ENCODE peak calls at places on chromosomes 16 and 17, in four cellular contexts. Q is heart right ventricle, W is ascending aorta, N is choroid plexus epithelial cell. U is an unnamed sample.
A peak's percentile ranks its signal among the peaks of the same experiment; 100 is the strongest.

GRCh38 chr16:20515580-20516179 is 60.5 kb downstream of the ACSM2B start:
- DNase-seq in Q (no peak), W (no peak), N (no peak), U (no peak)

GRCh38 chr16:85245307-85246172 is 133.3 kb upstream of the CIBAR2 start:
- DNase-seq in Q (peak; percentile 68), N (peak; percentile 84), W (peak; percentile 72), U (peak; percentile 56)

GRCh38 chr16:51149721-51150158 is 1.3 kb downstream of the SALL1 start:
- DNase-seq in Q (no peak), N (no peak), W (no peak), U (no peak)

GRCh38 chr17:40443196-40443987 is at the start of gene IGFBP4:
- DNase-seq in Q (peak; percentile 85), W (peak; percentile 88), N (peak; percentile 84), U (no peak)

GRCh38 chr17:7548585-7549400 is at the start of gene TNFSF12:
- DNase-seq in N (peak; percentile 11), Q (peak; percentile 83), W (peak; percentile 81), U (no peak)

GRCh38 chr17:55420776-55421178 is 858 bp downstream of the MMD start:
- DNase-seq in Q (peak; percentile 54), N (no peak), W (peak; percentile 72), U (no peak)

GRCh38 chr16:23255000-23255399 is 47.1 kb upstream of the SCNN1B start:
- DNase-seq in Q (no peak), W (no peak), N (no peak), U (no peak)

GRCh38 chr16:4306439-4307214 is 9.2 kb upstream of the GLIS2 start:
- DNase-seq in N (no peak), Q (no peak), W (no peak), U (no peak)

GRCh38 chr16:50479771-50480170 is 68.4 kb upstream of the NKD1 start:
- DNase-seq in N (no peak), W (no peak), Q (no peak), U (no peak)

GRCh38 chr17:77375917-77376651 is 235.3 kb downstream of the SEC14L1 start:
- DNase-seq in W (no peak), Q (no peak), N (peak; percentile 86), U (peak; percentile 65)

GRCh38 chr16:10922328-10923145 is 19.7 kb downstream of the DEXI start:
- DNase-seq in N (no peak), W (peak; percentile 88), Q (peak; percentile 69), U (no peak)

GRCh38 chr17:50805486-50805885 is 29.9 kb upstream of the WFIKKN2 start:
- DNase-seq in N (no peak), Q (no peak), W (no peak), U (no peak)

GRCh38 chr16:66569131-66569530 is 2.9 kb downstream of the CMTM1 start:
- DNase-seq in N (peak; percentile 69), Q (no peak), W (no peak), U (peak; percentile 23)

GRCh38 chr17:73956595-73957465 is 246.6 kb upstream of the RPL38 start:
- DNase-seq in N (peak; percentile 18), Q (peak; percentile 17), W (peak; percentile 53), U (peak; percentile 0)
- TF ChIP-seq CTCF in N (peak; percentile 49), Q (no peak), W (peak; percentile 25), U (no peak)

GRCh38 chr17:48153711-48154642 is 46.4 kb downstream of the SNX11 start:
- DNase-seq in W (no peak), N (peak; percentile 67), Q (no peak), U (no peak)
- TF ChIP-seq CTCF in W (no peak), N (peak; percentile 74), Q (no peak), U (peak; percentile 72)

DNA sequence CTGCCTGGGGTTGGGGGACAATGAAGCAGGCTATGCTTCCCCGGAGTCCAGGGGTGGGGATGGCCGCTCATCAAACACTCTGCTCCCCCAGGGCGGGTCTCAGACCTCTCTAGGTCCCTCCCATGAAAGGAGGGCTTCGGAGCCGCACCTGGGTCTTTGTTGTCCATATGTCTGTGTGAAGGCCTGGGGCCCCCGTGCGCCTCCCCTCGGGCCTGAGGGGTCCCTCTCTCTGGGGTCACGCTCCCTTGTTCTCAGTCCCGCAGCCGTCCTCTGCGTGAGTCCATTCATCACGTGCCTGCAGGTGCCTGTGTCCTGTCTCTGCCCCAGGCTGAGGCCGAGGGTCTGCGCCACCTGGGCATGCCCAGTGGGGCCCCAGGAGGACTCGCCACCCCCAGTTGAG is 15.6 kb downstream of the BAHCC1 start:
- DNase-seq in Q (no peak), W (no peak), N (no peak), U (no peak)
- TF ChIP-seq CTCF in Q (no peak), W (no peak), N (no peak), U (no peak)

DNA sequence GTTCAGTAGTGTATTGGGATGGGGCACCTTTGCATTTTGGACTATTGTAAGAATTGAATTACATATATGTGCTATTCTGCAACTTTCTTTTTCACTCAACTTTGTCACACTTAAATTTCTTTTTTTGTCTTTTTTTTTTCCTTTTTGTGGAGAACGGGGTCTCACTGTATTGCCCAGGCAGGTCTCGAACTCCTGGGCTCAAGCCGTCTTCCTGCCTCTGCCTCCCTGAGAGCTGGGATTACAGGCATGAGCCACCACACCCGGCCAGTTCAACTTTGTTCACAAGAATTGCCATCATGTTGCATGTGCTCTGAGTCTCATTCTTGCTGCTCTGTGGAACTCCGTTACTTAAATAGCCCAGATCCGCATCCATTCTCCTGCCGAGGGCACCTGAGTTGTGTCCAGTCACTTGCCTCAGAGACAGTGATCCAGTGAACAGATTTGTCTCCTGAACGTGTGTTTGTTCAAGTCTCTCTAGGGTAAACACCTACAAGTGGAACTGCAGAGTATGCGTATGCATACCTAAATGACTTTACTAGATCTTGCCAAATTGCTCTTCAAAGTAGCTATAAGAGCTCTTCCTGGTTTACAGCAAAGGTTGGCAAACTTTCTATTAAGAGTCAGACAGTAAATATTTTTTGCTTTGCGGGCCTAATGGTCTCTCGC is 3.4 kb upstream of the SLC38A10 start:
- DNase-seq in Q (no peak), N (no peak), W (no peak), U (no peak)
- TF ChIP-seq CTCF in Q (no peak), N (no peak), W (no peak), U (no peak)

GRCh38 chr17:17140590-17140980 is 65.5 kb downstream of the PLD6 start:
- DNase-seq in Q (no peak), N (peak; percentile 68), W (no peak), U (peak; percentile 78)
- TF ChIP-seq CTCF in Q (no peak), N (peak; percentile 28), W (no peak), U (peak; percentile 58)

U was measured in brain microvascular endothelial cell.